ENCODE peak calls at places on chromosomes 6 and 20, in six cellular contexts. L, B, P, M, N and Y are unnamed samples.

GRCh38 chr20:22617160-22617559 is 32.8 kb upstream of the FOXA2 start:
- DNase-seq in L (peak; percentile 14), B (no peak), P (no peak), M (no peak), N (no peak), Y (no peak)

GRCh38 chr6:118198746-118199145 is 291.7 kb downstream of the SLC35F1 start:
- DNase-seq in L (no peak), B (no peak), P (no peak), M (peak; percentile 58), N (no peak), Y (no peak)

GRCh38 chr6:47495954-47496545 is 18.5 kb downstream of the CD2AP start:
- DNase-seq in L (no peak), B (no peak), P (no peak), M (no peak), N (no peak), Y (no peak)

GRCh38 chr6:40302856-40303449 is 284.2 kb downstream of the LRFN2 start:
- DNase-seq in L (no peak), B (no peak), P (no peak), M (no peak), N (no peak), Y (no peak)

GRCh38 chr6:158073776-158074175 is 92.1 kb downstream of the SYNJ2 start:
- DNase-seq in L (no peak), B (no peak), P (no peak), M (no peak), N (no peak), Y (no peak)

GRCh38 chr20:38158701-38159325 is 6.3 kb downstream of the TGM2 start:
- DNase-seq in L (no peak), B (no peak), P (no peak), M (no peak), N (no peak), Y (no peak)

GRCh38 chr20:16001286-16001685 is 572.0 kb downstream of the KIF16B start:
- DNase-seq in L (no peak), B (no peak), P (no peak), M (no peak), N (no peak), Y (no peak)

GRCh38 chr20:43914697-43915208 is at the start of gene TOX2:
- DNase-seq in L (no peak), B (no peak), P (peak; percentile 39), M (no peak), N (no peak), Y (no peak)

GRCh38 chr6:152300517-152300916 is 336.6 kb downstream of the SYNE1 start:
- DNase-seq in L (no peak), B (no peak), P (peak; percentile 3), M (no peak), N (no peak), Y (no peak)

GRCh38 chr6:23654745-23655144 is 471.3 kb upstream of the NRSN1 start:
- DNase-seq in L (no peak), B (no peak), P (no peak), M (no peak), N (no peak), Y (no peak)

GRCh38 chr20:23072892-23073586 is 13.1 kb downstream of the CD93 start:
- DNase-seq in L (no peak), B (no peak), P (no peak), M (no peak), N (no peak), Y (no peak)

GRCh38 chr20:19071442-19071717 is 141.1 kb upstream of the SLC24A3 start:
- DNase-seq in L (no peak), B (no peak), P (no peak), M (no peak), N (no peak), Y (no peak)

GRCh38 chr6:166490671-166491500 is 95.6 kb downstream of the RAMACL start:
- DNase-seq in L (peak; percentile 80), B (no peak), P (peak; percentile 79), M (no peak), N (peak; percentile 46), Y (no peak)

GRCh38 chr20:39271205-39271604 is 309.1 kb downstream of the DHX35 start:
- DNase-seq in L (no peak), B (no peak), P (no peak), M (no peak), N (no peak), Y (no peak)

GRCh38 chr6:50610562-50610961 is 102.8 kb upstream of the TFAP2D start:
- DNase-seq in L (no peak), B (no peak), P (no peak), M (no peak), N (no peak), Y (peak; percentile 6)

GRCh38 chr6:150069707-150070106 is 786 bp upstream of the ULBP3 start:
- DNase-seq in L (no peak), B (no peak), P (no peak), M (no peak), N (no peak), Y (no peak)

GRCh38 chr6:96156425-96156824 is 140.7 kb downstream of the FUT9 start:
- DNase-seq in L (no peak), B (no peak), P (peak; percentile 1), M (no peak), N (no peak), Y (no peak)

GRCh38 chr6:111478064-111478476 is 4.9 kb downstream of the REV3L start:
- DNase-seq in L (peak; percentile 46), B (no peak), P (no peak), M (no peak), N (no peak), Y (no peak)

GRCh38 chr20:5627463-5628050 is 122.6 kb upstream of the SHLD1 start:
- DNase-seq in L (no peak), B (no peak), P (no peak), M (no peak), N (no peak), Y (no peak)

GRCh38 chr20:64237316-64237715 is 18.2 kb upstream of the PCMTD2 start:
- DNase-seq in L (no peak), B (no peak), P (no peak), M (no peak), N (no peak), Y (no peak)

GRCh38 chr20:10131612-10132345 is 86.9 kb upstream of the SNAP25 start:
- DNase-seq in L (no peak), B (no peak), P (peak; percentile 91), M (peak; percentile 23), N (no peak), Y (no peak)

GRCh38 chr20:58623579-58624473 is 27.3 kb upstream of the STX16 start:
- DNase-seq in L (peak; percentile 91), B (peak; percentile 75), P (no peak), M (peak; percentile 83), N (no peak), Y (peak; percentile 85)

GRCh38 chr6:111918825-111919224 is 45.6 kb upstream of the FYN start:
- DNase-seq in L (no peak), B (no peak), P (no peak), M (peak; percentile 84), N (no peak), Y (no peak)

GRCh38 chr6:3337521-3338350 is 79.0 kb downstream of the PSMG4 start:
- DNase-seq in L (peak; percentile 46), B (no peak), P (no peak), M (no peak), N (no peak), Y (no peak)

GRCh38 chr6:133892444-133893323 is 3.8 kb downstream of the TCF21 start:
- DNase-seq in L (no peak), B (no peak), P (no peak), M (no peak), N (no peak), Y (no peak)

GRCh38 chr6:130708338-130708737 is 118.9 kb upstream of the SMLR1 start:
- DNase-seq in L (peak; percentile 3), B (no peak), P (no peak), M (no peak), N (no peak), Y (no peak)

GRCh38 chr6:166277021-166277420 is 31.2 kb downstream of the PRR18 start:
- DNase-seq in L (no peak), B (no peak), P (no peak), M (peak; percentile 32), N (no peak), Y (no peak)

GRCh38 chr6:51107769-51108203 is 289.1 kb downstream of the TFAP2B start:
- DNase-seq in L (no peak), B (no peak), P (no peak), M (no peak), N (no peak), Y (no peak)

GRCh38 chr6:39184906-39185580 is 44.2 kb downstream of the KCNK5 start:
- DNase-seq in L (peak; percentile 59), B (no peak), P (peak; percentile 83), M (no peak), N (no peak), Y (no peak)

GRCh38 chr6:32967151-32968091 is 973 bp upstream of the BRD2 start:
- DNase-seq in L (peak; percentile 76), B (peak; percentile 73), P (peak; percentile 67), M (peak; percentile 52), N (peak; percentile 57), Y (peak; percentile 84)

GRCh38 chr6:15588966-15589634 is 73.7 kb downstream of the DTNBP1 start:
- DNase-seq in L (peak; percentile 33), B (no peak), P (no peak), M (peak; percentile 78), N (no peak), Y (no peak)

GRCh38 chr6:25014806-25015560 is 79.2 kb upstream of the RIPOR2 start:
- DNase-seq in L (peak; percentile 63), B (no peak), P (no peak), M (peak; percentile 76), N (no peak), Y (no peak)

GRCh38 chr6:52512199-52512598 is 64.7 kb downstream of the TRAM2 start:
- DNase-seq in L (peak; percentile 44), B (peak; percentile 10), P (no peak), M (peak; percentile 95), N (no peak), Y (peak; percentile 50)

GRCh38 chr20:22339091-22339881 is 245.1 kb downstream of the FOXA2 start:
- DNase-seq in L (peak; percentile 47), B (peak; percentile 70), P (peak; percentile 95), M (peak; percentile 46), N (no peak), Y (peak; percentile 5)

GRCh38 chr6:116975600-116975999 is 98.6 kb downstream of the RFX6 start:
- DNase-seq in L (no peak), B (no peak), P (no peak), M (no peak), N (no peak), Y (no peak)

GRCh38 chr6:35088281-35089215 is 52.6 kb downstream of the TCP11 start:
- DNase-seq in L (no peak), B (no peak), P (no peak), M (no peak), N (no peak), Y (no peak)

GRCh38 chr20:5844063-5844681 is 94.0 kb downstream of the SHLD1 start:
- DNase-seq in L (peak; percentile 59), B (peak; percentile 28), P (peak; percentile 91), M (no peak), N (no peak), Y (peak; percentile 45)